ENCODE peak calls at places on chromosomes 4 and X, in ten cellular contexts. One of them, this sample, is unnamed.

GRCh38 chrX:46251755-46252154 is 293.5 kb downstream of the ZNF674 start:
- DNase-seq in Panc1: no peak
- DNase-seq in fibroblast of mammary gland: peak
- DNase-seq in heart right ventricle: no peak
- DNase-seq in bronchial epithelial cell: peak
- DNase-seq in fibroblast of pulmonary artery: peak
- DNase-seq in mammary epithelial cell: peak
- DNase-seq in HCT116: no peak
- DNase-seq in HFF-Myc: peak
- DNase-seq in lung: no peak
- DNase-seq in this sample: peak

GRCh38 chr4:88060431-88060830 is 53.0 kb downstream of the PKD2 start:
- DNase-seq in HCT116: no peak
- DNase-seq in fibroblast of mammary gland: no peak
- DNase-seq in lung: no peak
- DNase-seq in fibroblast of pulmonary artery: no peak
- DNase-seq in mammary epithelial cell: no peak
- DNase-seq in heart right ventricle: no peak
- DNase-seq in bronchial epithelial cell: no peak
- DNase-seq in HFF-Myc: no peak
- DNase-seq in Panc1: no peak
- DNase-seq in this sample: no peak

GRCh38 chrX:153907456-153907855 is 3.0 kb downstream of the AVPR2 start:
- DNase-seq in HFF-Myc: no peak
- DNase-seq in Panc1: no peak
- DNase-seq in bronchial epithelial cell: no peak
- DNase-seq in fibroblast of mammary gland: no peak
- DNase-seq in heart right ventricle: no peak
- DNase-seq in HCT116: no peak
- DNase-seq in lung: no peak
- DNase-seq in fibroblast of pulmonary artery: no peak
- DNase-seq in mammary epithelial cell: no peak
- DNase-seq in this sample: no peak

GRCh38 chrX:152824841-152825374 is 5.6 kb downstream of the CETN2 start:
- DNase-seq in lung: no peak
- DNase-seq in heart right ventricle: no peak
- DNase-seq in mammary epithelial cell: peak
- DNase-seq in Panc1: no peak
- DNase-seq in fibroblast of mammary gland: peak
- DNase-seq in fibroblast of pulmonary artery: no peak
- DNase-seq in HCT116: no peak
- DNase-seq in bronchial epithelial cell: peak
- DNase-seq in HFF-Myc: no peak
- DNase-seq in this sample: peak

GRCh38 chr4:106347167-106347566 is 21.4 kb downstream of the GIMD1 start:
- DNase-seq in mammary epithelial cell: no peak
- DNase-seq in fibroblast of mammary gland: no peak
- DNase-seq in fibroblast of pulmonary artery: no peak
- DNase-seq in heart right ventricle: no peak
- DNase-seq in Panc1: no peak
- DNase-seq in bronchial epithelial cell: no peak
- DNase-seq in lung: no peak
- DNase-seq in HFF-Myc: no peak
- DNase-seq in HCT116: no peak
- DNase-seq in this sample: no peak

GRCh38 chrX:4547218-4547836 is 833.9 kb upstream of the PRKX start:
- DNase-seq in heart right ventricle: no peak
- DNase-seq in lung: peak
- DNase-seq in HCT116: peak
- DNase-seq in fibroblast of pulmonary artery: peak
- DNase-seq in mammary epithelial cell: peak
- DNase-seq in HFF-Myc: no peak
- DNase-seq in bronchial epithelial cell: peak
- DNase-seq in fibroblast of mammary gland: peak
- DNase-seq in Panc1: peak
- DNase-seq in this sample: peak

GRCh38 chrX:41664307-41665299 is 24.2 kb upstream of the GPR34 start:
- DNase-seq in heart right ventricle: no peak
- DNase-seq in fibroblast of mammary gland: peak
- DNase-seq in mammary epithelial cell: no peak
- DNase-seq in lung: no peak
- DNase-seq in HFF-Myc: no peak
- DNase-seq in Panc1: no peak
- DNase-seq in bronchial epithelial cell: no peak
- DNase-seq in fibroblast of pulmonary artery: peak
- DNase-seq in HCT116: no peak
- DNase-seq in this sample: no peak

GRCh38 chr4:162683659-162684370 is 482.9 kb downstream of the NAF1 start:
- DNase-seq in fibroblast of pulmonary artery: no peak
- DNase-seq in Panc1: peak
- DNase-seq in HCT116: no peak
- DNase-seq in mammary epithelial cell: peak
- DNase-seq in heart right ventricle: no peak
- DNase-seq in fibroblast of mammary gland: no peak
- DNase-seq in bronchial epithelial cell: peak
- DNase-seq in HFF-Myc: no peak
- DNase-seq in lung: no peak
- DNase-seq in this sample: peak

GRCh38 chr4:23290656-23291055 is 597.9 kb downstream of the GBA3 start:
- DNase-seq in mammary epithelial cell: peak
- DNase-seq in HFF-Myc: no peak
- DNase-seq in Panc1: no peak
- DNase-seq in heart right ventricle: no peak
- DNase-seq in lung: no peak
- DNase-seq in HCT116: no peak
- DNase-seq in fibroblast of pulmonary artery: peak
- DNase-seq in fibroblast of mammary gland: no peak
- DNase-seq in bronchial epithelial cell: peak
- DNase-seq in this sample: peak

DNA sequence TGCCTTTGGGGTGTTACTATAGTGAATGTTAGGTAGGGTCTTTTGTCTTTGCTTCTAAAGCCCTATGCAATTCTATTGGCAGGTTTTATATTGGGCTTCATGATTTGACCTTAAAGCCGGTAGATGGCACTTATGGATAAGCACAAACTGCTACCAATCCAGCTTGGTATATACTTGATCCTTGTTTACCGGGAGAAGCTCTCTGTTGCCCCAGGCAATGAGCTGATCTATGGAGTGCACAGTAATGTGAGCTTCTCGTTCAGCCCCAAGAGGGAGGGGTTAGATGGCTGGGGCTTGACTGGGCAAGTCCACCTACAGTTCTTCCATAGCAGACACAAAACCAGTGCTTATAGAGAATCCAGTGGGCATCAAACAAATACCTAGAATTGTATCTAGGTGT is 287.2 kb upstream of the CT83 start:
- DNase-seq in HFF-Myc: no peak
- DNase-seq in mammary epithelial cell: peak
- DNase-seq in fibroblast of pulmonary artery: no peak
- DNase-seq in HCT116: no peak
- DNase-seq in lung: no peak
- DNase-seq in heart right ventricle: no peak
- DNase-seq in Panc1: no peak
- DNase-seq in fibroblast of mammary gland: no peak
- DNase-seq in bronchial epithelial cell: peak
- DNase-seq in this sample: peak
- TF ChIP-seq CTCF in HFF-Myc: no peak
- TF ChIP-seq CTCF in mammary epithelial cell: peak
- TF ChIP-seq CTCF in fibroblast of pulmonary artery: no peak
- TF ChIP-seq CTCF in HCT116: no peak
- TF ChIP-seq CTCF in lung: no peak
- TF ChIP-seq CTCF in heart right ventricle: no peak
- TF ChIP-seq CTCF in Panc1: peak
- TF ChIP-seq CTCF in fibroblast of mammary gland: no peak
- TF ChIP-seq CTCF in bronchial epithelial cell: no peak
- TF ChIP-seq CTCF in this sample: peak

GRCh38 chr4:59217910-59218631 is 1982.1 kb upstream of the ADGRL3 start:
- DNase-seq in lung: no peak
- DNase-seq in heart right ventricle: no peak
- DNase-seq in HCT116: no peak
- DNase-seq in bronchial epithelial cell: no peak
- DNase-seq in fibroblast of mammary gland: no peak
- DNase-seq in Panc1: no peak
- DNase-seq in mammary epithelial cell: no peak
- DNase-seq in fibroblast of pulmonary artery: no peak
- DNase-seq in HFF-Myc: no peak
- DNase-seq in this sample: no peak

GRCh38 chr4:59223292-59223941 is 1976.7 kb upstream of the ADGRL3 start:
- DNase-seq in bronchial epithelial cell: no peak
- DNase-seq in heart right ventricle: no peak
- DNase-seq in fibroblast of pulmonary artery: no peak
- DNase-seq in HFF-Myc: no peak
- DNase-seq in lung: no peak
- DNase-seq in Panc1: no peak
- DNase-seq in HCT116: no peak
- DNase-seq in fibroblast of mammary gland: no peak
- DNase-seq in mammary epithelial cell: no peak
- DNase-seq in this sample: no peak

DNA sequence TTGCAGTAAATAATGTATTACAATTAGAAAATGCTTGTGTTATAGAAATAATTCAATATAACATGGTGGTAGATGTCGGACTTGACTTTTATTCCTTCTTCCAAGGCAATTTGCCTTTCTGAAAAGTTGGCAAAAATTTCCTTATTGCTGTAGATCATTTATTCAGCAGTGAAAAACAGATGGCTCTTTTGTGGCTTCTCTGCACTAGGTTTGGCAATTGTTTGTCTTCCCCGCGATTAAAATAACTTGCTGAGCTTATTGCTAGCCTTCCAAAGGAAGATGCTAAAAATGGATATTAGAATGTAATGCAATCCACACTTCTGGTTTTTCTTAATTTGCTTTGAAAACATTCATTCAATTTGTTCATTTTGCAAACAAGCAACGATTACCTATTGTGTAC is 1977.9 kb upstream of the ADGRL3 start:
- DNase-seq in bronchial epithelial cell: no peak
- DNase-seq in heart right ventricle: no peak
- DNase-seq in mammary epithelial cell: no peak
- DNase-seq in HCT116: no peak
- DNase-seq in fibroblast of pulmonary artery: no peak
- DNase-seq in lung: no peak
- DNase-seq in Panc1: no peak
- DNase-seq in HFF-Myc: no peak
- DNase-seq in fibroblast of mammary gland: no peak
- DNase-seq in this sample: no peak
- H3K4me3 ChIP-seq in bronchial epithelial cell: no peak
- H3K4me3 ChIP-seq in heart right ventricle: no peak
- H3K4me3 ChIP-seq in mammary epithelial cell: no peak
- H3K4me3 ChIP-seq in HCT116: no peak
- H3K4me3 ChIP-seq in fibroblast of pulmonary artery: no peak
- H3K4me3 ChIP-seq in lung: no peak
- H3K4me3 ChIP-seq in Panc1: no peak
- H3K4me3 ChIP-seq in HFF-Myc: no peak
- H3K4me3 ChIP-seq in fibroblast of mammary gland: no peak
- H3K4me3 ChIP-seq in this sample: no peak

GRCh38 chr4:62243895-62244294 is 1043.8 kb downstream of the ADGRL3 start:
- DNase-seq in mammary epithelial cell: no peak
- DNase-seq in Panc1: no peak
- DNase-seq in fibroblast of mammary gland: no peak
- DNase-seq in bronchial epithelial cell: no peak
- DNase-seq in heart right ventricle: no peak
- DNase-seq in fibroblast of pulmonary artery: no peak
- DNase-seq in HCT116: no peak
- DNase-seq in lung: no peak
- DNase-seq in HFF-Myc: no peak
- DNase-seq in this sample: no peak
- TF ChIP-seq CTCF in mammary epithelial cell: no peak
- TF ChIP-seq CTCF in Panc1: no peak
- TF ChIP-seq CTCF in fibroblast of mammary gland: no peak
- TF ChIP-seq CTCF in bronchial epithelial cell: no peak
- TF ChIP-seq CTCF in heart right ventricle: no peak
- TF ChIP-seq CTCF in fibroblast of pulmonary artery: no peak
- TF ChIP-seq CTCF in HCT116: no peak
- TF ChIP-seq CTCF in lung: no peak
- TF ChIP-seq CTCF in HFF-Myc: no peak
- TF ChIP-seq CTCF in this sample: no peak

DNA sequence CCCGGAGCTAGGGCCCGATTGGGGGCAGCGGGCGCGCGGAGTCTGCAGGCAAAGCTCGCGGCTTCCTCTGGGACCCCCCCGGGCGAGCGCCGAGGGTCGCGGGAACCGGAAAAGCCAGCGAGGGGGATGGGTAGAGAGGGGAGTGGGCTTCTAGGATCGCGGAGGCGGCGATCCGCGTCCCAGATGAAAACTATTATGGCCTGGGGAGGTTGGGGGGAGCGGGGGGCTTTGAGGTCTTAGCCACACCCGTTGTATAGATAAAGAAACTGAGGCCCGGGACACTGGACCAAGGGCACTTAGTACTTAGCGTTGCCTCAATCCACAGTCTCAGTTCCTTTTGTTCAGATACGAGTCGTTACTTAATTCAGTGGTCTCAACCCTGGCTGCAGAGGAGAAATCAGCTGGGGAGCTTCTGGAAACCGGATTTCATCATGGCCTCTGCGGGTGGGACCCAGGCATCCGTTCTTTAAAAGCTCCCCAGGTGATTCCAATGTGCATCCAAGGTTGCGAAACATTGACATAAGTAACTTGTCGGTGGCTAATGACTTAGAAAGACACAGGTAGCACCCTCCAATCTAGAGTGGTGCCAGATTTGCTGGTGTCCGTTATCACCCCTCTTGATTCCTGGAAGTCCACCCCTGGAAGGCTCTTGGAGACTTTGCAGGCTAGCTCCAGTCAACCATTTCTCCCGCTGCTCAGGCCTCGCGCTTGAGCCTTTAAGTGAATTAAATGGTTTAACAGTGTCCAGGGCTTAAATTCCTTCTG is 90.7 kb downstream of the GEMIN8 start:
- DNase-seq in lung: no peak
- DNase-seq in fibroblast of pulmonary artery: no peak
- DNase-seq in fibroblast of mammary gland: no peak
- DNase-seq in Panc1: no peak
- DNase-seq in heart right ventricle: no peak
- DNase-seq in HCT116: no peak
- DNase-seq in mammary epithelial cell: no peak
- DNase-seq in bronchial epithelial cell: no peak
- DNase-seq in HFF-Myc: no peak
- DNase-seq in this sample: peak
- H3K4me3 ChIP-seq in lung: peak
- H3K4me3 ChIP-seq in fibroblast of pulmonary artery: peak
- H3K4me3 ChIP-seq in fibroblast of mammary gland: peak
- H3K4me3 ChIP-seq in Panc1: no peak
- H3K4me3 ChIP-seq in heart right ventricle: peak
- H3K4me3 ChIP-seq in HCT116: no peak
- H3K4me3 ChIP-seq in mammary epithelial cell: peak
- H3K4me3 ChIP-seq in bronchial epithelial cell: peak
- H3K4me3 ChIP-seq in HFF-Myc: peak
- H3K4me3 ChIP-seq in this sample: peak

GRCh38 chr4:19486400-19486799 is 765.3 kb upstream of the SLIT2 start:
- DNase-seq in bronchial epithelial cell: peak
- DNase-seq in Panc1: no peak
- DNase-seq in lung: no peak
- DNase-seq in fibroblast of pulmonary artery: no peak
- DNase-seq in mammary epithelial cell: no peak
- DNase-seq in HFF-Myc: no peak
- DNase-seq in fibroblast of mammary gland: no peak
- DNase-seq in HCT116: no peak
- DNase-seq in heart right ventricle: no peak
- DNase-seq in this sample: peak
- TF ChIP-seq CTCF in bronchial epithelial cell: peak
- TF ChIP-seq CTCF in Panc1: peak
- TF ChIP-seq CTCF in lung: no peak
- TF ChIP-seq CTCF in fibroblast of pulmonary artery: no peak
- TF ChIP-seq CTCF in mammary epithelial cell: peak
- TF ChIP-seq CTCF in HFF-Myc: no peak
- TF ChIP-seq CTCF in fibroblast of mammary gland: peak
- TF ChIP-seq CTCF in HCT116: peak
- TF ChIP-seq CTCF in heart right ventricle: no peak
- TF ChIP-seq CTCF in this sample: peak